ENCODE peak calls at places on chromosomes 12 and 14, in nine cellular contexts. M is A549, S is ovary, Q is thyroid gland, A is upper lobe of left lung, I is stomach, V is body of pancreas, Y is endothelial cell of umbilical vein, E is Peyer's patch. C is an unnamed sample.

GRCh38 chr12:120367252-120367923 is 1.6 kb downstream of the MSI1 start:
- DNase-seq in S (no peak), V (peak), E (no peak), A (no peak), Y (no peak), Q (no peak), I (no peak), M (peak), C (no peak)

GRCh38 chr12:91988571-91988970 is 157.1 kb downstream of the BTG1 start:
- DNase-seq in Y (no peak), S (no peak), M (no peak), Q (no peak), V (no peak), I (no peak), A (no peak), E (no peak), C (peak)

GRCh38 chr12:80293347-80293746 is 150.7 kb upstream of the PTPRQ start:
- DNase-seq in M (no peak), Y (no peak), V (no peak), S (no peak), A (no peak), E (no peak), I (no peak), Q (no peak), C (no peak)

GRCh38 chr12:23895792-23896218 is 53.7 kb downstream of the SOX5 start:
- DNase-seq in I (no peak), Q (no peak), M (no peak), A (no peak), Y (peak), V (no peak), S (no peak), E (no peak), C (no peak)

GRCh38 chr12:27615331-27615891 is 80.8 kb upstream of the REP15 start:
- DNase-seq in Q (no peak), E (no peak), I (no peak), A (no peak), V (no peak), S (no peak), M (peak), Y (no peak), C (no peak)

GRCh38 chr14:98210045-98210678 is 1061.8 kb downstream of the BCL11B start:
- DNase-seq in E (no peak), S (no peak), Y (no peak), A (peak), M (no peak), Q (peak), V (no peak), I (no peak), C (no peak)

GRCh38 chr14:40838601-40839000 is 768.1 kb upstream of the LRFN5 start:
- DNase-seq in S (no peak), Y (no peak), Q (no peak), E (no peak), I (no peak), M (no peak), A (no peak), V (no peak), C (no peak)

GRCh38 chr12:71216725-71217579 is 59.2 kb upstream of the TSPAN8 start:
- DNase-seq in A (no peak), S (no peak), M (peak), Y (peak), E (peak), Q (peak), V (peak), I (peak), C (peak)

GRCh38 chr14:98163285-98163741 is 1108.7 kb downstream of the BCL11B start:
- DNase-seq in M (no peak), V (no peak), I (no peak), S (no peak), Q (no peak), A (no peak), Y (no peak), E (no peak), C (no peak)

GRCh38 chr12:93526786-93527428 is 45.6 kb upstream of the SOCS2 start:
- DNase-seq in S (no peak), V (no peak), E (no peak), M (peak), Y (peak), A (no peak), I (no peak), Q (peak), C (no peak)

GRCh38 chr12:123096159-123096558 is 54.7 kb downstream of the PITPNM2 start:
- DNase-seq in A (no peak), V (no peak), S (no peak), Q (no peak), M (no peak), Y (no peak), I (no peak), E (no peak), C (no peak)

GRCh38 chr14:79496701-79497100 is 714.6 kb downstream of the DIO2 start:
- DNase-seq in Q (no peak), M (no peak), Y (no peak), E (no peak), V (no peak), I (no peak), A (no peak), S (no peak), C (no peak)

GRCh38 chr12:58919271-58920101 is 818 bp downstream of the LRIG3 start:
- DNase-seq in A (no peak), Y (peak), S (peak), V (peak), I (no peak), M (peak), Q (peak), E (no peak), C (peak)

GRCh38 chr12:116718578-116719454 is 19.1 kb downstream of the SPRING1 start:
- DNase-seq in Q (no peak), V (no peak), M (no peak), E (no peak), A (no peak), I (no peak), S (no peak), Y (peak), C (no peak)

GRCh38 chr12:20220339-20220738 is 148.0 kb upstream of the PDE3A start:
- DNase-seq in I (no peak), V (no peak), A (no peak), M (peak), S (no peak), Q (no peak), Y (peak), E (no peak), C (peak)

GRCh38 chr12:30818562-30818961 is 63.8 kb upstream of the CAPRIN2 start:
- DNase-seq in I (no peak), E (no peak), Y (no peak), S (no peak), A (no peak), M (no peak), Q (no peak), V (no peak), C (no peak)

GRCh38 chr14:52091913-52092312 is 23.1 kb upstream of the NID2 start:
- DNase-seq in I (no peak), V (no peak), A (no peak), M (no peak), S (no peak), Q (no peak), E (no peak), Y (no peak), C (no peak)

GRCh38 chr12:123063535-123063934 is 83.1 kb downstream of the ARL6IP4 start:
- DNase-seq in E (no peak), I (no peak), V (no peak), Y (no peak), S (no peak), A (no peak), Q (no peak), M (peak), C (peak)

GRCh38 chr12:132475304-132476037 is 14.5 kb upstream of the FBRSL1 start:
- DNase-seq in I (no peak), Q (no peak), V (no peak), A (peak), Y (no peak), M (peak), E (no peak), S (no peak), C (peak)

GRCh38 chr12:90229771-90230170 is 521.1 kb upstream of the ATP2B1 start:
- DNase-seq in M (no peak), I (no peak), Y (peak), S (no peak), A (no peak), Q (no peak), V (no peak), E (no peak), C (no peak)

GRCh38 chr12:131471271-131471905 is 239.5 kb upstream of the SFSWAP start:
- DNase-seq in Y (no peak), M (no peak), E (no peak), Q (no peak), S (no peak), A (peak), V (no peak), I (peak), C (no peak)

GRCh38 chr12:94535614-94535932 is 75.9 kb upstream of the CEP83 start:
- DNase-seq in M (no peak), A (no peak), I (no peak), Y (no peak), E (no peak), Q (peak), V (no peak), S (no peak), C (no peak)

GRCh38 chr12:79033788-79034187 is 169.2 kb downstream of the SYT1 start:
- DNase-seq in I (no peak), E (no peak), M (no peak), V (no peak), A (no peak), S (no peak), Q (no peak), Y (no peak), C (no peak)

GRCh38 chr12:16691624-16692023 is 85.7 kb upstream of the LMO3 start:
- DNase-seq in I (no peak), V (peak), A (no peak), Y (no peak), S (no peak), M (no peak), E (no peak), Q (no peak), C (no peak)

GRCh38 chr12:110245278-110245868 is 35.7 kb upstream of the ATP2A2 start:
- DNase-seq in E (peak), Q (no peak), V (peak), Y (peak), M (peak), S (no peak), A (no peak), I (peak), C (peak)

GRCh38 chr12:93002278-93003054 is 73.4 kb upstream of the EEA1 start:
- DNase-seq in I (no peak), E (no peak), M (no peak), Y (peak), V (no peak), A (no peak), S (peak), Q (no peak), C (no peak)

GRCh38 chr14:100446572-100446971 is 123.4 kb downstream of the SLC25A47 start:
- DNase-seq in Y (no peak), Q (no peak), S (no peak), A (no peak), E (no peak), I (no peak), V (no peak), M (peak), C (no peak)

GRCh38 chr14:102095231-102095870 is 8.5 kb upstream of the HSP90AA1 start:
- DNase-seq in A (no peak), Q (no peak), M (no peak), S (no peak), E (no peak), V (no peak), Y (no peak), I (no peak), C (no peak)

GRCh38 chr12:2682301-2683282 is 112.2 kb upstream of the FKBP4 start:
- DNase-seq in E (no peak), A (no peak), Q (peak), I (no peak), V (no peak), S (no peak), Y (peak), M (peak), C (peak)

GRCh38 chr12:3743803-3744202 is 9.1 kb downstream of the CRACR2A start:
- DNase-seq in S (no peak), Q (no peak), A (no peak), V (no peak), E (no peak), Y (no peak), M (no peak), I (no peak), C (no peak)

GRCh38 chr12:108611884-108612415 is 14.1 kb upstream of the TMEM119 start:
- DNase-seq in M (peak), V (no peak), Q (no peak), S (no peak), E (no peak), I (no peak), Y (peak), A (no peak), C (peak)

GRCh38 chr12:84996759-84997158 is 39.3 kb downstream of the TSPAN19 start:
- DNase-seq in Y (no peak), V (no peak), S (no peak), E (no peak), M (no peak), I (no peak), A (no peak), Q (no peak), C (no peak)

GRCh38 chr14:81535399-81536124 is 1.9 kb upstream of the SEL1L start:
- DNase-seq in S (no peak), V (no peak), E (no peak), A (no peak), Q (no peak), Y (no peak), M (no peak), I (no peak), C (no peak)

GRCh38 chr14:81533212-81533535 is 479 bp downstream of the SEL1L start:
- DNase-seq in Q (no peak), A (no peak), V (no peak), Y (no peak), E (no peak), S (no peak), M (no peak), I (no peak), C (peak)

GRCh38 chr14:81534510-81535074 is 939 bp upstream of the SEL1L start:
- DNase-seq in V (no peak), E (no peak), A (no peak), I (no peak), Y (no peak), Q (no peak), M (no peak), S (no peak), C (no peak)

GRCh38 chr14:81536125-81536771 is 2.6 kb upstream of the SEL1L start:
- DNase-seq in I (no peak), A (no peak), M (no peak), V (peak), Q (no peak), S (no peak), Y (no peak), E (no peak), C (no peak)

GRCh38 chr14:81533536-81534343 is at the start of gene SEL1L:
- DNase-seq in V (peak), S (peak), Q (peak), M (peak), Y (peak), A (peak), E (peak), I (peak), C (peak)
- TF ChIP-seq POLR2A in V (peak), S (peak), Q (peak), M (peak), Y (peak), A (peak), E (peak), I (no peak), C (peak)

GRCh38 chr12:642633-643477 is 20.4 kb downstream of the NINJ2 start:
- DNase-seq in Y (peak), I (peak), A (peak), S (peak), M (peak), V (peak), Q (peak), E (peak), C (peak)
- TF ChIP-seq POLR2A in Y (peak), I (no peak), A (no peak), S (no peak), M (peak), V (peak), Q (no peak), E (peak), C (no peak)

DNA sequence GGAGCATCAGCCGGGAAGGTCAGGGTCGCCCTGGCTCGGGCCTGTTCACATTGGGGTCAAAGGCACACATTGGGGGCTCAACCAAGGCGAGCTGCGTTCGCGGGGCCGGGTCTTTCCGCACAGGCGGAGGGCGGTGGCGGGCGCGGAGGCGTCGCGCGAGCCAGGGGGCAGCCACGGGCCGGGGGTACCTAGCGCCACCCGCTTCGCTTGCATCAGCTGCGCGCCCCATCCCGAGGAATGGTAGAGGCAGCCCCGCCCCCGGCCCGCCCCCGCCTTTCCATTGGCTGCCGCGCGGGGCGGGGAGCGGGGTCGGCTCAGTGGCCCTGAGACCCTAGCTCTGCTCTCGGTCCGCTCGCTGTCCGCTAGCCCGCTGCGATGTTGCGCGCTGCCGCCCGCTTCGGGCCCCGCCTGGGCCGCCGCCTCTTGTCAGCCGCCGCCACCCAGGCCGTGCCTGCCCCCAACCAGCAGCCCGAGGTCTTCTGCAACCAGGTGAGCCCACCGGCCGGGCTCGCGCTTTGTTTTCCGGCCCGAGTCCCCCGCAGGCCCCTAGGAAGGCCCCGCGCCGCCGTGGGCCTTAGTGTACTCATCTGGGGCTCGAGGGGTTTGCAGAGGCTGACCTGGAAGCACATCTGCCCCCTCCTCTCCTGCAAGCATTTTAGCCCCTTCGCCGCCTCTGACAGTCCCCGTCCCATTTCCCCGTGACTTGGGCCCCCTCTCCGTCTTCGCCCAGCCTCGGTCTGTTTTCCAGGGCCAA is at the start of gene ALDH2:
- DNase-seq in M (peak), A (peak), V (peak), I (peak), S (peak), Q (peak), E (peak), Y (peak), C (peak)
- TF ChIP-seq POLR2A in M (peak), A (no peak), V (peak), I (no peak), S (peak), Q (peak), E (peak), Y (peak), C (no peak)

DNA sequence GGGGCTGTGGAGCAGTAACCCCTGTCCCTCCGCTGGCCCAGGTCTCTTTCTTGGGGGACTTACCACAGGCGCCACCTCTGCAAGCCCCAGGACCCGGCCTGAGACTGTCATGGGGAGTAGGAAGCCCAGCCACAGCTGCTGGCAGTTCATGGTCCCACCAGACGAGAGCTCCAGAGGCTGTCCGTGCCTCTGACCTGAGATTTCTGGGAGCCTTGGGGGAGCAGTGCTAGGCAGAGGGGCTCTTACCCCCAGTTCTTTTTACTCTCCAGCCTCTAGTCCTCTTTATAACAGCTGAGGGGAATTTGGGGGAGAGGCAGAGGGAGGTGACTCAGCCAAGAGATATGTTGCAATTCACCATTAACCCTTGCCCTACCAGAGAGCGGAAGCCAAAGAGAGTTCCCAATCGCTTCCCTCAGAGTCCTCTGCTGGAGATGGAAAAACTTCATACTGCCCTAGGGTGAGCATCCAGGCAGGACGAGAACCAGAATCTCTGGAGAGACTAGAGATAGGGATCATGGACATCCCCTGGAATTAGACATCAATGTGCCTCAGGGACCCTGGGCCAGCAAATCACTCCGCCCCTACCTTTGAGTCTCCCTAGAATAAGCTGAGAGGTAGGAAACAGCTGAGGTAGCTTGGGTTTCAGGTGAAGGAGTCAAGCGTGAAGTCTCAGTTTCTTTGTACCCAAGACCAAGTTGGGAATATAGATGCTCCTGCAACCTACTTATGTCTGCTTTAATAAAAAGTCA is at the start of gene MMP19:
- DNase-seq in A (peak), V (no peak), S (peak), Q (no peak), I (no peak), Y (no peak), E (no peak), M (peak), C (no peak)
- TF ChIP-seq POLR2A in A (no peak), V (peak), S (peak), Q (no peak), I (no peak), Y (no peak), E (no peak), M (no peak), C (no peak)

GRCh38 chr14:94129758-94130414 is 482 bp upstream of the IFI27L2 start:
- DNase-seq in Q (peak), M (peak), A (no peak), I (no peak), V (no peak), E (no peak), S (peak), Y (peak), C (peak)

GRCh38 chr14:94126800-94127199 is 2.6 kb downstream of the IFI27L2 start:
- DNase-seq in E (no peak), S (no peak), M (no peak), A (no peak), V (no peak), Q (no peak), I (no peak), Y (no peak), C (no peak)

GRCh38 chr14:94127330-94127729 is 2.1 kb downstream of the IFI27L2 start:
- DNase-seq in Y (no peak), S (no peak), I (no peak), A (no peak), V (no peak), M (no peak), Q (no peak), E (no peak), C (no peak)

GRCh38 chr14:94128216-94128839 is 1.1 kb downstream of the IFI27L2 start:
- DNase-seq in A (peak), I (peak), S (no peak), V (no peak), E (no peak), Y (no peak), Q (no peak), M (no peak), C (no peak)

DNA sequence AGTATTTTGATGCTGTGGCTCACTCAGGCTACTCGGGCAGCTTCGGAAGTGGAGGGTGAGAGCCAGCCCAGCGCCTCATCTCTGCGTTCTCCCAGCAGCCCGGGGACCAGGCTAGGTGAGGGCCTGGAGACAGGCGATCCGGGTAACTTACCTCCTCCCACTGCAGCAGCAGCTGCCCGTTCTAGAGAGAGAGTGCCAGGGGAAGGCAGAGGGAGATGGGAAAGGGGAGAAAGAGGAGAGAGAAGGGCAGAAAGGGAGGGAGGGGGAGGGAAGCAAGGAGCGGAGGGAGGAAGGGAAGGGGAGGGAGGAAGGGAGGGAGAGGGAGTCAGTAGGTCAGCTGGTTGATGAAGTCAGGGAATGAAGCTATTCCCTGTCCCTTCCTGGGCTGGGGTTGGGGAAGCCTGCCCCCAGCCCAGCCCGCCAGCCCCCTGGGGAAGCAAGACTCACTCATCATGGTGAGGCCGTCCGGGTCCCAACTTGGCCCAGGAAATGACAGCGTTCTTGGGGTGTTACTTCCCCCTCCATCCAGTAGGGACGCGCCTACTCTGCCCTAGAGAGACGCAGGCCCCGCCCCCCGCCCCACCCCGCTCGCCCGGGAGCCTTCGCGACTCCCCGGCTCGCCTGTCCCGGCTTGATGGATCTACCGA is at the start of gene IFI27L2:
- DNase-seq in A (peak), Q (peak), Y (peak), E (peak), V (peak), M (peak), S (peak), I (peak), C (peak)
- TF ChIP-seq POLR2A in A (no peak), Q (no peak), Y (no peak), E (no peak), V (peak), M (peak), S (peak), I (no peak), C (peak)